ENCODE peak calls at places on chromosomes 6 and 20, in nine cellular contexts. S is GM23338, J is GM12878, Q is A549, D is HepG2, U is HCT116, W is Panc1, P is SK-N-SH, O is K562. L is an unnamed sample.

GRCh38 chr20:43942661-43943285 is 28.1 kb downstream of the TOX2 start:
- DNase-seq in S (no peak), J (no peak), Q (peak; percentile 38), D (no peak), U (peak; percentile 21), W (no peak), P (no peak), O (no peak), L (peak; percentile 77)

GRCh38 chr6:110338820-110339470 is 19.2 kb downstream of the METTL24 start:
- DNase-seq in S (no peak), J (no peak), Q (no peak), D (no peak), U (no peak), W (no peak), P (no peak), O (no peak), L (no peak)

GRCh38 chr6:38632490-38632889 is 7.2 kb downstream of the BTBD9 start:
- DNase-seq in S (no peak), J (no peak), Q (no peak), D (no peak), U (no peak), W (no peak), P (no peak), O (no peak), L (no peak)

GRCh38 chr20:35508493-35509218 is 20.8 kb downstream of the C20orf173 start:
- DNase-seq in S (no peak), J (no peak), Q (no peak), D (no peak), U (no peak), W (no peak), P (no peak), O (no peak), L (no peak)

GRCh38 chr20:10502098-10502526 is 67.0 kb downstream of the SLX4IP start:
- DNase-seq in S (no peak), J (no peak), Q (no peak), D (no peak), U (no peak), W (no peak), P (no peak), O (no peak), L (peak; percentile 63)

GRCh38 chr6:42978487-42978792 is 541 bp downstream of the PEX6 start:
- DNase-seq in S (peak; percentile 60), J (no peak), Q (peak; percentile 28), D (no peak), U (no peak), W (no peak), P (no peak), O (peak; percentile 83), L (no peak)

GRCh38 chr6:119370063-119370462 is 20.5 kb upstream of the MAN1A1 start:
- DNase-seq in S (peak; percentile 43), J (no peak), Q (no peak), D (no peak), U (no peak), W (no peak), P (no peak), O (no peak), L (no peak)

GRCh38 chr20:52305843-52306242 is 114.3 kb upstream of the ZFP64 start:
- DNase-seq in S (no peak), J (no peak), Q (no peak), D (no peak), U (no peak), W (no peak), P (no peak), O (no peak), L (no peak)

GRCh38 chr6:25027221-25027916 is 91.6 kb upstream of the RIPOR2 start:
- DNase-seq in S (peak; percentile 69), J (peak; percentile 60), Q (no peak), D (no peak), U (no peak), W (peak; percentile 2), P (no peak), O (no peak), L (no peak)

GRCh38 chr6:117498159-117498558 is 15.7 kb downstream of the DCBLD1 start:
- DNase-seq in S (no peak), J (no peak), Q (peak; percentile 33), D (no peak), U (no peak), W (no peak), P (no peak), O (no peak), L (no peak)

GRCh38 chr20:31517373-31517772 is 3.1 kb downstream of the HM13 start:
- DNase-seq in S (peak; percentile 89), J (no peak), Q (peak; percentile 76), D (peak; percentile 91), U (peak; percentile 41), W (no peak), P (peak; percentile 57), O (peak; percentile 32), L (no peak)

GRCh38 chr6:149046164-149046821 is 271.2 kb upstream of the TAB2 start:
- DNase-seq in S (no peak), J (no peak), Q (no peak), D (no peak), U (no peak), W (no peak), P (no peak), O (no peak), L (no peak)

GRCh38 chr6:45305546-45305945 is 22.6 kb upstream of the RUNX2 start:
- DNase-seq in S (no peak), J (no peak), Q (no peak), D (no peak), U (no peak), W (no peak), P (no peak), O (no peak), L (no peak)

GRCh38 chr6:138689849-138690248 is 83.7 kb upstream of the CCDC28A start:
- DNase-seq in S (no peak), J (no peak), Q (no peak), D (no peak), U (no peak), W (no peak), P (no peak), O (no peak), L (no peak)

GRCh38 chr6:10582774-10583508 is 61.8 kb downstream of the GCNT2 start:
- DNase-seq in S (peak; percentile 91), J (no peak), Q (no peak), D (peak; percentile 58), U (no peak), W (no peak), P (no peak), O (no peak), L (no peak)

GRCh38 chr20:64077541-64077875 is 1.8 kb downstream of the RGS19 start:
- DNase-seq in S (no peak), J (no peak), Q (no peak), D (no peak), U (no peak), W (no peak), P (no peak), O (no peak), L (no peak)

GRCh38 chr20:64077094-64077493 is 2.2 kb downstream of the RGS19 start:
- DNase-seq in S (no peak), J (no peak), Q (no peak), D (no peak), U (no peak), W (no peak), P (no peak), O (no peak), L (peak; percentile 79)

GRCh38 chr20:64079273-64080012 is at the start of gene RGS19:
- DNase-seq in S (peak; percentile 77), J (no peak), Q (peak; percentile 72), D (peak; percentile 70), U (no peak), W (no peak), P (peak; percentile 96), O (peak; percentile 91), L (peak; percentile 97)

GRCh38 chr20:64078934-64079272 is 415 bp downstream of the RGS19 start:
- DNase-seq in S (no peak), J (no peak), Q (no peak), D (no peak), U (no peak), W (no peak), P (no peak), O (no peak), L (no peak)

DNA sequence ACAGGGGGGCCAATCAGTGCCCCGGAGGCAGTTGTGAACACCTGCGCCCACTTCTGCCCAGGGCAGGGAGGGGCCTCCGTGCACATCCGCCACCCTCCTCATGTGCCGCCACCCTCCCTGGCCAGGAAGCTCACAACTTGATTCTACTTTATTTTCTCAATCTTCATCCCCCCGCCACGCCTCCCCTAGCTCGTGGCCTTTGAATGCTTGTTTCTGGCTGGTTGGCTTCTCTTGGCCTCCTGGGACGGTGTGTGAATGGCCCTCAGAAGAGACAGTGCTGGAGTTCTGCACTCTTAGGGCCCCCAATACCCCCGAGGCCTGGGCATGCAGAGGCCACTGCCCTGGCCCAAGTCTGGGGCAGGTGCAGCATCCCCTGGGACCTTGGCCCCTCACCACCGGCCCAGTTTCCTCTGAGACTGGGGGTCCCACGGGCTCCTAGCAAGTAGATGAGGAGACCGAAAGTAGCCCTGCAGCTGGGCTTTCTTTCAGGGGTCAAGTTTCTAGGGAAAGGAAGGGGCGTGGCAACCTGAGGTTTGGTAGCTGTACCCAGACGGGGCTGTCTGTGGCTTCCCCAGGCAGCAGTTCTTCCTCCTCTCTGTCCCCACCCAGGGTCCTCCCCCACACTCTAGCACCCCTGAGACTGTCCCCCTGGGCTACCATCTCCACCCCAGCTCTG is 1.3 kb downstream of the RGS19 start:
- DNase-seq in S (peak; percentile 57), J (no peak), Q (no peak), D (no peak), U (no peak), W (no peak), P (no peak), O (no peak), L (peak; percentile 91)
- TF ChIP-seq REST in S (no peak), J (no peak), Q (no peak), D (no peak), U (no peak), W (no peak), P (no peak), O (no peak), L (no peak)

GRCh38 chr6:3426091-3426780 is 30.6 kb downstream of the SLC22A23 start:
- DNase-seq in S (no peak), J (no peak), Q (no peak), D (no peak), U (no peak), W (no peak), P (no peak), O (no peak), L (no peak)
- H3K27ac ChIP-seq in S (peak overlapping the region; percentile 84), J (no peak overlapping the region), Q (no peak overlapping the region), D (no peak overlapping the region), U (no peak overlapping the region), W (no peak overlapping the region), P (no peak overlapping the region), O (no peak overlapping the region), L (no peak overlapping the region)

GRCh38 chr6:111427341-111428116 is 55.5 kb downstream of the REV3L start:
- DNase-seq in S (no peak), J (peak; percentile 54), Q (peak; percentile 3), D (peak; percentile 85), U (no peak), W (peak; percentile 68), P (no peak), O (no peak), L (peak; percentile 24)
- H3K4me3 ChIP-seq in S (no peak overlapping the region), J (peak overlapping the region; percentile 54), Q (no peak overlapping the region), D (no peak overlapping the region), U (no peak overlapping the region), W (no peak overlapping the region), P (peak overlapping the region; percentile 27), O (no peak overlapping the region), L (no peak overlapping the region)

DNA sequence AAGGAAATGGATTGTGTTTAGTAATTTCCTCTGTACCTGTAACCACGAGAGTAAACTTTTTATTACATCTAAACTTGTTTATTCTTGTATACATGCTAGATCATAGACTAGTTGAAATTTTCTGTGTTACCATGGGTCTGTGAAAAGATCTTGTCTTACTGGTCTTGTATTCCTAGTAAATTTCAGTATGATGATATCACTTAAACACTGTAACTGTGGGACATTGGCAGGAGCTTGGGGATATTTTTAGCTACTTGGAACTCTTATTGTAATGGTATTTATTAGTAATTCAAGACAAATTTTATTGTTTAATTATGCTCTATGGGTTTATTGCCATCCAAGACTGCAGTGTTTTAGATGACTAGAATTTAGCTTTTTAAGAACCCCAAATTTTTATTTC is 25.9 kb upstream of the TULP4 start:
- DNase-seq in S (no peak), J (no peak), Q (no peak), D (no peak), U (no peak), W (no peak), P (no peak), O (no peak), L (no peak)
- TF ChIP-seq REST in S (no peak), J (no peak), Q (no peak), D (no peak), U (no peak), W (no peak), P (no peak), O (no peak), L (no peak)

L was measured in HL-60.